ENCODE peak calls at places on chromosomes 5 and 9, in nine cellular contexts. C is activated T-helper 2 cell treated with anti-CD3 and anti-CD28 coated beads, Interferon-gamma antibody, Interleukin-2, Interleukin-4, amounts not matched to agents 10 μg/mL and 5 μg/mL and 100 μg/mL, durations not matched to agents 14 hours and 24 hours and 36 hours; U is astrocyte of the spinal cord; V is stimulated activated CD4-positive, alpha-beta T cell treated with anti-CD3 and anti-CD28 coated beads, Interleukin-12 subunit alpha, Interleukin-12 subunit beta, amount 100 ng/mL, for 48 hours; R is WTC11; J is activated CD8-positive, alpha-beta memory T cell treated with anti-CD3 and anti-CD28 coated beads for 48 hours; X is substantia nigra; B is stimulated activated CD8-positive, alpha-beta memory T cell treated with anti-CD3 and anti-CD28 coated beads, Interleukin-4, amount 100 ng/mL, for 1 hour; Z is GM13976. K is an unnamed sample.

GRCh38 chr5:124628721-124629596 is 117.5 kb downstream of the ZNF608 start:
- DNase-seq in C (no peak), U (peak), V (no peak), R (peak), J (no peak), X (no peak), B (no peak), Z (no peak), K (no peak)

GRCh38 chr5:127006711-127007110 is 23.6 kb downstream of the MARCHF3 start:
- DNase-seq in C (no peak), U (no peak), V (no peak), R (no peak), J (no peak), X (no peak), B (no peak), Z (no peak), K (no peak)

GRCh38 chr9:136140966-136141365 is 22.3 kb upstream of the TMEM250 start:
- DNase-seq in C (no peak), U (no peak), V (no peak), R (peak), J (no peak), X (no peak), B (no peak), Z (no peak), K (no peak)

GRCh38 chr5:83277154-83277553 is 194.4 kb upstream of the VCAN start:
- DNase-seq in C (no peak), U (no peak), V (no peak), R (no peak), J (no peak), X (no peak), B (no peak), Z (no peak), K (no peak)

GRCh38 chr5:35183243-35183955 is 46.9 kb downstream of the PRLR start:
- DNase-seq in C (no peak), U (peak), V (peak), R (peak), J (no peak), X (peak), B (no peak), Z (peak), K (no peak)

GRCh38 chr9:6930827-6931226 is 173.1 kb downstream of the KDM4C start:
- DNase-seq in C (no peak), U (peak), V (no peak), R (no peak), J (no peak), X (no peak), B (no peak), Z (no peak), K (no peak)

GRCh38 chr9:90985631-90986030 is 184.0 kb downstream of the SYK start:
- DNase-seq in C (no peak), U (no peak), V (no peak), R (no peak), J (no peak), X (no peak), B (no peak), Z (no peak), K (no peak)

GRCh38 chr9:106038266-106039001 is 344.1 kb downstream of the TMEM38B start:
- DNase-seq in C (no peak), U (no peak), V (no peak), R (no peak), J (no peak), X (no peak), B (no peak), Z (no peak), K (no peak)

GRCh38 chr5:108326982-108327381 is 54.9 kb downstream of the FBXL17 start:
- DNase-seq in C (no peak), U (no peak), V (no peak), R (no peak), J (no peak), X (no peak), B (no peak), Z (no peak), K (no peak)

GRCh38 chr5:129906177-129906887 is 2.1 kb downstream of the CHSY3 start:
- DNase-seq in C (no peak), U (peak), V (no peak), R (peak), J (no peak), X (no peak), B (no peak), Z (no peak), K (no peak)

GRCh38 chr9:116749176-116749575 is 62.1 kb downstream of the TRIM32 start:
- DNase-seq in C (no peak), U (no peak), V (no peak), R (no peak), J (no peak), X (no peak), B (no peak), Z (no peak), K (no peak)

GRCh38 chr5:66908230-66908629 is 288.4 kb downstream of the CD180 start:
- DNase-seq in C (no peak), U (no peak), V (no peak), R (no peak), J (no peak), X (no peak), B (no peak), Z (no peak), K (no peak)

GRCh38 chr5:153903321-153903720 is 135.4 kb downstream of the FAM114A2 start:
- DNase-seq in C (no peak), U (no peak), V (no peak), R (no peak), J (no peak), X (no peak), B (no peak), Z (no peak), K (no peak)

GRCh38 chr9:16598316-16598715 is 272.2 kb downstream of the BNC2 start:
- DNase-seq in C (no peak), U (no peak), V (no peak), R (no peak), J (no peak), X (no peak), B (no peak), Z (no peak), K (no peak)

GRCh38 chr5:81450940-81451339 is 57.0 kb upstream of the ACOT12 start:
- DNase-seq in C (no peak), U (peak), V (no peak), R (no peak), J (no peak), X (no peak), B (no peak), Z (no peak), K (no peak)

GRCh38 chr5:172602712-172603289 is 38.3 kb upstream of the NEURL1B start:
- DNase-seq in C (no peak), U (no peak), V (no peak), R (no peak), J (no peak), X (no peak), B (no peak), Z (no peak), K (no peak)

GRCh38 chr9:122206118-122207046 is 22.4 kb downstream of the LHX6 start:
- DNase-seq in C (no peak), U (peak), V (no peak), R (no peak), J (no peak), X (no peak), B (no peak), Z (no peak), K (no peak)

GRCh38 chr9:122126340-122127333 is 32.9 kb downstream of the NDUFA8 start:
- DNase-seq in C (no peak), U (peak), V (no peak), R (peak), J (no peak), X (no peak), B (no peak), Z (peak), K (no peak)

GRCh38 chr9:97412628-97413382 is 909 bp downstream of the TDRD7 start:
- DNase-seq in C (no peak), U (peak), V (no peak), R (no peak), J (no peak), X (peak), B (no peak), Z (no peak), K (no peak)

GRCh38 chr5:149826574-149826973 is 96.5 kb downstream of the PPARGC1B start:
- DNase-seq in C (no peak), U (no peak), V (no peak), R (no peak), J (no peak), X (no peak), B (no peak), Z (no peak), K (no peak)

GRCh38 chr5:78795757-78796156 is 147.2 kb upstream of the LHFPL2 start:
- DNase-seq in C (no peak), U (peak), V (no peak), R (no peak), J (no peak), X (no peak), B (no peak), Z (peak), K (no peak)

GRCh38 chr5:926416-927171 is 33.9 kb downstream of the TRIP13 start:
- DNase-seq in C (no peak), U (peak), V (no peak), R (peak), J (no peak), X (no peak), B (no peak), Z (peak), K (no peak)

GRCh38 chr9:133356391-133357091 is at the start of the genes SURF1 and SURF2:
- DNase-seq in C (peak), U (peak), V (peak), R (peak), J (no peak), X (peak), B (peak), Z (peak), K (peak)

GRCh38 chr5:121182788-121183490 is 668.7 kb upstream of the FTMT start:
- DNase-seq in C (no peak), U (no peak), V (no peak), R (no peak), J (no peak), X (no peak), B (no peak), Z (no peak), K (no peak)

GRCh38 chr5:66498791-66499207 is 97.4 kb upstream of the MAST4 start:
- DNase-seq in C (no peak), U (no peak), V (no peak), R (no peak), J (no peak), X (no peak), B (no peak), Z (peak), K (no peak)

GRCh38 chr9:114343471-114344187 is 14.0 kb downstream of the ORM2 start:
- DNase-seq in C (no peak), U (no peak), V (no peak), R (no peak), J (no peak), X (no peak), B (no peak), Z (no peak), K (no peak)

GRCh38 chr5:168552146-168552545 is 23.0 kb downstream of the FBLL1 start:
- DNase-seq in C (no peak), U (peak), V (no peak), R (no peak), J (no peak), X (no peak), B (no peak), Z (no peak), K (no peak)